ENCODE peak calls at places on chromosomes 12 and 14, in eight cellular contexts. One of them, this sample, is unnamed.

GRCh38 chr12:4270670-4271432 is 2.7 kb upstream of the CCND2 start:
- DNase-seq in heart left ventricle: peak; percentile 62
- DNase-seq in heart right ventricle: peak; percentile 72
- DNase-seq in bronchial epithelial cell: peak; percentile 40
- DNase-seq in effector memory CD4-positive, alpha-beta T cell: no peak
- DNase-seq in fibroblast of pulmonary artery: peak; percentile 23
- DNase-seq in CD8-positive, alpha-beta T cell: peak; percentile 30
- DNase-seq in lower leg skin: peak; percentile 93
- DNase-seq in this sample: no peak

GRCh38 chr12:107322063-107322462 is 228.7 kb upstream of the CRY1 start:
- DNase-seq in fibroblast of pulmonary artery: no peak
- DNase-seq in CD8-positive, alpha-beta T cell: peak; percentile 62
- DNase-seq in bronchial epithelial cell: no peak
- DNase-seq in lower leg skin: no peak
- DNase-seq in heart left ventricle: no peak
- DNase-seq in effector memory CD4-positive, alpha-beta T cell: no peak
- DNase-seq in heart right ventricle: no peak
- DNase-seq in this sample: no peak

GRCh38 chr14:71739273-71739990 is 192.8 kb upstream of the RGS6 start:
- DNase-seq in heart right ventricle: peak; percentile 17
- DNase-seq in bronchial epithelial cell: peak; percentile 88
- DNase-seq in fibroblast of pulmonary artery: peak; percentile 53
- DNase-seq in heart left ventricle: peak; percentile 24
- DNase-seq in lower leg skin: no peak
- DNase-seq in CD8-positive, alpha-beta T cell: no peak
- DNase-seq in effector memory CD4-positive, alpha-beta T cell: no peak
- DNase-seq in this sample: no peak

GRCh38 chr12:6700646-6701051 is at the start of gene PIANP:
- DNase-seq in bronchial epithelial cell: no peak
- DNase-seq in CD8-positive, alpha-beta T cell: peak; percentile 58
- DNase-seq in effector memory CD4-positive, alpha-beta T cell: peak; percentile 15
- DNase-seq in heart left ventricle: no peak
- DNase-seq in lower leg skin: peak; percentile 89
- DNase-seq in heart right ventricle: no peak
- DNase-seq in fibroblast of pulmonary artery: no peak
- DNase-seq in this sample: peak; percentile 81

GRCh38 chr14:99420711-99421110 is 59.9 kb downstream of the SETD3 start:
- DNase-seq in bronchial epithelial cell: peak; percentile 3
- DNase-seq in heart right ventricle: no peak
- DNase-seq in CD8-positive, alpha-beta T cell: no peak
- DNase-seq in effector memory CD4-positive, alpha-beta T cell: no peak
- DNase-seq in lower leg skin: no peak
- DNase-seq in heart left ventricle: no peak
- DNase-seq in fibroblast of pulmonary artery: no peak
- DNase-seq in this sample: no peak

GRCh38 chr14:104112609-104113571 is 25.5 kb upstream of the KIF26A start:
- DNase-seq in heart right ventricle: no peak
- DNase-seq in effector memory CD4-positive, alpha-beta T cell: no peak
- DNase-seq in bronchial epithelial cell: no peak
- DNase-seq in lower leg skin: peak; percentile 81
- DNase-seq in heart left ventricle: no peak
- DNase-seq in fibroblast of pulmonary artery: no peak
- DNase-seq in CD8-positive, alpha-beta T cell: no peak
- DNase-seq in this sample: no peak

GRCh38 chr14:89373185-89373584 is 43.8 kb downstream of the FOXN3 start:
- DNase-seq in heart right ventricle: no peak
- DNase-seq in fibroblast of pulmonary artery: no peak
- DNase-seq in lower leg skin: no peak
- DNase-seq in heart left ventricle: no peak
- DNase-seq in CD8-positive, alpha-beta T cell: no peak
- DNase-seq in effector memory CD4-positive, alpha-beta T cell: no peak
- DNase-seq in bronchial epithelial cell: peak; percentile 71
- DNase-seq in this sample: no peak

GRCh38 chr12:115354007-115354452 is 670.1 kb upstream of the TBX3 start:
- DNase-seq in effector memory CD4-positive, alpha-beta T cell: no peak
- DNase-seq in fibroblast of pulmonary artery: peak; percentile 96
- DNase-seq in bronchial epithelial cell: peak; percentile 98
- DNase-seq in CD8-positive, alpha-beta T cell: no peak
- DNase-seq in heart left ventricle: peak; percentile 22
- DNase-seq in heart right ventricle: peak; percentile 29
- DNase-seq in lower leg skin: peak; percentile 95
- DNase-seq in this sample: no peak

GRCh38 chr14:93343797-93344196 is 3.2 kb upstream of the COX8C start:
- DNase-seq in effector memory CD4-positive, alpha-beta T cell: no peak
- DNase-seq in heart left ventricle: no peak
- DNase-seq in lower leg skin: no peak
- DNase-seq in bronchial epithelial cell: no peak
- DNase-seq in heart right ventricle: no peak
- DNase-seq in CD8-positive, alpha-beta T cell: no peak
- DNase-seq in fibroblast of pulmonary artery: no peak
- DNase-seq in this sample: no peak

GRCh38 chr14:20631023-20631820 is 10.3 kb downstream of the OR6S1 start:
- DNase-seq in effector memory CD4-positive, alpha-beta T cell: peak; percentile 41
- DNase-seq in heart left ventricle: no peak
- DNase-seq in CD8-positive, alpha-beta T cell: peak; percentile 56
- DNase-seq in fibroblast of pulmonary artery: peak; percentile 64
- DNase-seq in lower leg skin: no peak
- DNase-seq in bronchial epithelial cell: peak; percentile 55
- DNase-seq in heart right ventricle: no peak
- DNase-seq in this sample: peak; percentile 71

GRCh38 chr14:20630340-20631022 is 11.0 kb downstream of the OR6S1 start:
- DNase-seq in bronchial epithelial cell: peak; percentile 74
- DNase-seq in effector memory CD4-positive, alpha-beta T cell: no peak
- DNase-seq in lower leg skin: no peak
- DNase-seq in CD8-positive, alpha-beta T cell: no peak
- DNase-seq in heart left ventricle: no peak
- DNase-seq in heart right ventricle: no peak
- DNase-seq in fibroblast of pulmonary artery: peak; percentile 52
- DNase-seq in this sample: peak; percentile 49

GRCh38 chr14:20632448-20632830 is 9.1 kb downstream of the OR6S1 start:
- DNase-seq in heart left ventricle: no peak
- DNase-seq in CD8-positive, alpha-beta T cell: no peak
- DNase-seq in effector memory CD4-positive, alpha-beta T cell: no peak
- DNase-seq in heart right ventricle: no peak
- DNase-seq in bronchial epithelial cell: no peak
- DNase-seq in lower leg skin: no peak
- DNase-seq in fibroblast of pulmonary artery: no peak
- DNase-seq in this sample: peak; percentile 33

GRCh38 chr14:20632831-20633771 is 8.4 kb downstream of the OR6S1 start:
- DNase-seq in lower leg skin: no peak
- DNase-seq in heart right ventricle: no peak
- DNase-seq in CD8-positive, alpha-beta T cell: peak; percentile 53
- DNase-seq in effector memory CD4-positive, alpha-beta T cell: peak; percentile 34
- DNase-seq in heart left ventricle: no peak
- DNase-seq in bronchial epithelial cell: peak; percentile 82
- DNase-seq in fibroblast of pulmonary artery: peak; percentile 65
- DNase-seq in this sample: peak; percentile 81

DNA sequence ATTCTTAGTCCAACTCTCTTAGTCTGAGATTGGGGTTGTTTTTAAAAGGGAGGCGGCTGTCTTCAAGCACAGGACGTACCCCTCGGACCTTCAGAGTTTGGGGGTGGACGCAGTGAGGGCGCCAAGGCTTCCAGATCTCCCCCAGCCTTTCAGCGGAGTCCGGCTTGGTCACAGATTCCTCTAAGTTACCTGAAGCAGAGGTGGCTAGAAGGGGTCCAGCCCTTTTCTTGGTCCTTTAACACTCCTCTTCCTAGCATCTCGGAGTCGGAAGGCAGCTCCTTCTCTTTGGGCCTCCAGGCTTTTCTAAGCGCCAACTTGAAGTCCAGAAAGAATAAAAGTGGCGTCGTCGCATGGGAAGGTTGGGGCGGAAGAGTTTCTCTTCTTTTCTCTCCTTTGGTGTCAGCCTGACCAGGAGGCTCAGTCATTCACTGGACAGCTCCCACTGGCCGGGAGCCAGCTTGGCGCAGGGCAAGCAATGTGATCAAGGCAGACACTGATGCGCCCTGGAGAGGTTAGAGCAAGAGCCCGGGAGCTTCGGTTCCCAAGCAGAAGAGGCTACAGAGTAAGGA is 9.6 kb downstream of the OR6S1 start:
- DNase-seq in heart right ventricle: peak; percentile 50
- DNase-seq in bronchial epithelial cell: peak; percentile 50
- DNase-seq in lower leg skin: peak; percentile 91
- DNase-seq in fibroblast of pulmonary artery: peak; percentile 72
- DNase-seq in CD8-positive, alpha-beta T cell: no peak
- DNase-seq in heart left ventricle: peak; percentile 63
- DNase-seq in effector memory CD4-positive, alpha-beta T cell: no peak
- DNase-seq in this sample: peak; percentile 80
- H3K4me3 ChIP-seq in heart right ventricle: peak overlapping the region; percentile 24
- H3K4me3 ChIP-seq in bronchial epithelial cell: peak overlapping the region; percentile 34
- H3K4me3 ChIP-seq in lower leg skin: no peak overlapping the region
- H3K4me3 ChIP-seq in fibroblast of pulmonary artery: peak overlapping the region; percentile 49
- H3K4me3 ChIP-seq in CD8-positive, alpha-beta T cell: peak overlapping the region; percentile 55
- H3K4me3 ChIP-seq in heart left ventricle: no peak overlapping the region
- H3K4me3 ChIP-seq in effector memory CD4-positive, alpha-beta T cell: peak overlapping the region; percentile 46
- H3K4me3 ChIP-seq in this sample: peak overlapping the region; percentile 77

DNA sequence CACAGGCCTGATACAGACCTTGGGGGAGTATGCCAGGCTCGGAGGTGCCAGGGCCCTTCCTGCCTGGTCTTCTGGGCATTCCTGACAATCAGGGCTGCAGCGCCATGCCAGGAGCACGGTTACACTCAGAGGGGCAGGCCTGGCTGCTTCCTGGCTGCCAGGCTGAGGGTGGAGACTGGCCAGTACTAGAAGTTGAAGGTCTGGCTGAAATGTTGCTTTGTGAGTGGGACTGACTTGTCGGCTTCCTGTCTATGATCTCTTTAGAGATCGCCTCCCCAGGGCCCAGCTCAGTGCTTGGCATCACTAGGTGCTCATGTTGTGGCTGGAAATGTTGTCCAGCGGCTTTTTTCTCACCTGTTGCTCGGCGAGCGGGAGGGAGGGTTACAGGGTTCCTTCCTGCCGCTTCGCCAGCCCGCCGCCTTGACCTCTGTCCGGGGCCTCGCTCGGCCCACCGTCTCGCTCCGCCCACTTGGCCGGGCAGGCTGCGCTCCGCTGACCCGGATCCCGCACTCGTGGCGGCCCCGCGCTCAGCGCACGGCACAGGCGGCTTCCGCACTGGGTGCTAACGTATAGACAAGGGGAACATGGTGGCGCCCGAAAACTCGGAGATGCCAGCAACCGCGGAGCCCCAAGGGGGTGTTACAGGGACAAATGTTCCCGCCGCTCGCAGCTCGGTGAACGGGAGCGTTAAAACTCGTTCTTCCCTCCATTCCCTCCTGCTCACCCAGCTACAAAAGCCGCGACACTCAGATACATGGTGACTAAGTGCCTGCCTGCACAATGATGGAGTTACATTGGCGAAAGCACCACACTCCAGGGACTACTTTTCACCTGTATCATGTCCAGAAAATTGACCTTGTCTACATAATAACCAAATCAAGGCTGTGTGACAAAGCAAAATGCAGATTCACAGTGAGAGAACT is 32.7 kb downstream of the PAPLN start:
- DNase-seq in fibroblast of pulmonary artery: peak; percentile 51
- DNase-seq in bronchial epithelial cell: peak; percentile 23
- DNase-seq in heart right ventricle: peak; percentile 31
- DNase-seq in CD8-positive, alpha-beta T cell: no peak
- DNase-seq in effector memory CD4-positive, alpha-beta T cell: no peak
- DNase-seq in heart left ventricle: peak; percentile 55
- DNase-seq in lower leg skin: peak; percentile 87
- DNase-seq in this sample: no peak
- H3K4me3 ChIP-seq in fibroblast of pulmonary artery: peak overlapping the region; percentile 18
- H3K4me3 ChIP-seq in bronchial epithelial cell: peak overlapping the region; percentile 29
- H3K4me3 ChIP-seq in heart right ventricle: peak overlapping the region; percentile 53
- H3K4me3 ChIP-seq in CD8-positive, alpha-beta T cell: peak overlapping the region; percentile 25
- H3K4me3 ChIP-seq in effector memory CD4-positive, alpha-beta T cell: peak overlapping the region; percentile 23
- H3K4me3 ChIP-seq in heart left ventricle: peak overlapping the region; percentile 36
- H3K4me3 ChIP-seq in lower leg skin: no peak overlapping the region
- H3K4me3 ChIP-seq in this sample: peak overlapping the region; percentile 46

GRCh38 chr12:113401066-113402000 is 2.4 kb downstream of the SDS start:
- DNase-seq in CD8-positive, alpha-beta T cell: no peak
- DNase-seq in bronchial epithelial cell: no peak
- DNase-seq in heart right ventricle: no peak
- DNase-seq in lower leg skin: no peak
- DNase-seq in effector memory CD4-positive, alpha-beta T cell: no peak
- DNase-seq in fibroblast of pulmonary artery: no peak
- DNase-seq in heart left ventricle: no peak
- DNase-seq in this sample: no peak

GRCh38 chr12:113405687-113406086 is 2.0 kb upstream of the SDS start:
- DNase-seq in CD8-positive, alpha-beta T cell: no peak
- DNase-seq in heart right ventricle: no peak
- DNase-seq in bronchial epithelial cell: no peak
- DNase-seq in heart left ventricle: no peak
- DNase-seq in fibroblast of pulmonary artery: no peak
- DNase-seq in effector memory CD4-positive, alpha-beta T cell: no peak
- DNase-seq in lower leg skin: no peak
- DNase-seq in this sample: no peak

GRCh38 chr12:113400362-113400761 is 3.3 kb downstream of the SDS start:
- DNase-seq in effector memory CD4-positive, alpha-beta T cell: no peak
- DNase-seq in heart right ventricle: no peak
- DNase-seq in bronchial epithelial cell: no peak
- DNase-seq in lower leg skin: no peak
- DNase-seq in CD8-positive, alpha-beta T cell: no peak
- DNase-seq in heart left ventricle: no peak
- DNase-seq in fibroblast of pulmonary artery: no peak
- DNase-seq in this sample: no peak

GRCh38 chr12:113403435-113404415 is at the start of gene SDS:
- DNase-seq in heart right ventricle: peak; percentile 73
- DNase-seq in bronchial epithelial cell: no peak
- DNase-seq in CD8-positive, alpha-beta T cell: no peak
- DNase-seq in lower leg skin: no peak
- DNase-seq in effector memory CD4-positive, alpha-beta T cell: no peak
- DNase-seq in heart left ventricle: peak; percentile 68
- DNase-seq in fibroblast of pulmonary artery: peak; percentile 85
- DNase-seq in this sample: peak; percentile 32

GRCh38 chr12:113402586-113403260 is 964 bp downstream of the SDS start:
- DNase-seq in lower leg skin: no peak
- DNase-seq in CD8-positive, alpha-beta T cell: no peak
- DNase-seq in heart right ventricle: no peak
- DNase-seq in fibroblast of pulmonary artery: no peak
- DNase-seq in effector memory CD4-positive, alpha-beta T cell: no peak
- DNase-seq in heart left ventricle: no peak
- DNase-seq in bronchial epithelial cell: no peak
- DNase-seq in this sample: no peak
- H3K4me3 ChIP-seq in lower leg skin: no peak overlapping the region
- H3K4me3 ChIP-seq in CD8-positive, alpha-beta T cell: no peak overlapping the region
- H3K4me3 ChIP-seq in heart right ventricle: no peak overlapping the region
- H3K4me3 ChIP-seq in fibroblast of pulmonary artery: no peak overlapping the region
- H3K4me3 ChIP-seq in effector memory CD4-positive, alpha-beta T cell: no peak overlapping the region
- H3K4me3 ChIP-seq in heart left ventricle: no peak overlapping the region
- H3K4me3 ChIP-seq in bronchial epithelial cell: no peak overlapping the region
- H3K4me3 ChIP-seq in this sample: no peak overlapping the region

GRCh38 chr14:54902143-54902520 is 494 bp downstream of the GCH1 start:
- DNase-seq in CD8-positive, alpha-beta T cell: peak; percentile 80
- DNase-seq in fibroblast of pulmonary artery: peak; percentile 67
- DNase-seq in bronchial epithelial cell: peak; percentile 36
- DNase-seq in heart left ventricle: peak; percentile 77
- DNase-seq in effector memory CD4-positive, alpha-beta T cell: peak; percentile 75
- DNase-seq in lower leg skin: peak; percentile 95
- DNase-seq in heart right ventricle: peak; percentile 73
- DNase-seq in this sample: peak; percentile 70
- H3K4me3 ChIP-seq in CD8-positive, alpha-beta T cell: peak overlapping the region; percentile 98
- H3K4me3 ChIP-seq in fibroblast of pulmonary artery: peak overlapping the region; percentile 83
- H3K4me3 ChIP-seq in bronchial epithelial cell: peak overlapping the region; percentile 61
- H3K4me3 ChIP-seq in heart left ventricle: peak overlapping the region; percentile 92
- H3K4me3 ChIP-seq in effector memory CD4-positive, alpha-beta T cell: peak overlapping the region; percentile 84
- H3K4me3 ChIP-seq in lower leg skin: peak overlapping the region; percentile 89
- H3K4me3 ChIP-seq in heart right ventricle: peak overlapping the region; percentile 96
- H3K4me3 ChIP-seq in this sample: peak overlapping the region; percentile 94